ENCODE peak calls at places on chromosome 14, in four cellular contexts. L, P, E and A are unnamed samples.

GRCh38 chr14:42307239-42307825 is 700.7 kb downstream of the LRFN5 start:
- DNase-seq in E (no peak), L (no peak), P (no peak), A (no peak)

GRCh38 chr14:35374273-35374681 is 30.3 kb downstream of the NFKBIA start:
- DNase-seq in L (no peak), E (no peak), P (peak; percentile 89), A (no peak)

GRCh38 chr14:76763362-76764041 is 2.2 kb downstream of the VASH1 start:
- DNase-seq in L (no peak), P (no peak), E (no peak), A (no peak)

GRCh38 chr14:106605548-106606448 is 1079.4 kb downstream of the TMEM121 start:
- DNase-seq in E (peak; percentile 21), L (no peak), P (peak; percentile 31), A (no peak)

GRCh38 chr14:100769035-100769939 is 42.6 kb downstream of the DLK1 start:
- DNase-seq in L (no peak), E (no peak), P (no peak), A (no peak)

GRCh38 chr14:20485900-20486299 is 16.7 kb downstream of the PNP start:
- DNase-seq in E (no peak), L (no peak), P (no peak), A (no peak)

GRCh38 chr14:30295980-30296379 is 263.0 kb upstream of the G2E3 start:
- DNase-seq in E (no peak), L (no peak), P (no peak), A (no peak)

GRCh38 chr14:22505309-22505708 is 83.7 kb downstream of the DAD1 start:
- DNase-seq in E (no peak), L (no peak), P (no peak), A (no peak)

GRCh38 chr14:61696753-61697318 is 1.5 kb downstream of the HIF1A start:
- DNase-seq in L (no peak), P (no peak), E (no peak), A (no peak)

GRCh38 chr14:66249544-66249943 is 236.6 kb upstream of the CCDC196 start:
- DNase-seq in P (no peak), L (no peak), E (no peak), A (no peak)

GRCh38 chr14:92670967-92671366 is 77.5 kb downstream of the LGMN start:
- DNase-seq in E (no peak), P (no peak), L (no peak), A (no peak)

GRCh38 chr14:57052705-57053302 is 215.9 kb downstream of the EXOC5 start:
- DNase-seq in L (no peak), E (no peak), P (no peak), A (no peak)

GRCh38 chr14:23174266-23174665 is 9.2 kb downstream of the SLC7A8 start:
- DNase-seq in P (no peak), L (no peak), E (no peak), A (no peak)

GRCh38 chr14:105150026-105150367 is 18.6 kb downstream of the JAG2 start:
- DNase-seq in L (no peak), E (no peak), P (no peak), A (no peak)

GRCh38 chr14:36747411-36748184 is 85.9 kb downstream of the PAX9 start:
- DNase-seq in E (no peak), L (no peak), P (peak; percentile 44), A (no peak)

GRCh38 chr14:103427485-103428443 is 42.5 kb downstream of the MARK3 start:
- DNase-seq in P (no peak), L (peak; percentile 15), E (peak; percentile 36), A (no peak)

GRCh38 chr14:32201196-32201815 is 539 bp upstream of the RNU6-7 start:
- DNase-seq in E (no peak), L (peak; percentile 77), P (peak; percentile 98), A (peak; percentile 63)

GRCh38 chr14:31197671-31198070 is 9.9 kb downstream of the HECTD1 start:
- DNase-seq in L (no peak), E (no peak), P (peak; percentile 62), A (no peak)

GRCh38 chr14:63899953-63900352 is 47.1 kb downstream of the SYNE2 start:
- DNase-seq in E (no peak), P (no peak), L (no peak), A (no peak)

GRCh38 chr14:63875311-63875710 is 22.5 kb downstream of the SYNE2 start:
- DNase-seq in E (no peak), P (no peak), L (no peak), A (no peak)

GRCh38 chr14:59424707-59425106 is 40.5 kb downstream of the GPR135 start:
- DNase-seq in P (no peak), E (no peak), L (no peak), A (no peak)

GRCh38 chr14:60632777-60633176 is 16.5 kb downstream of the SIX1 start:
- DNase-seq in L (no peak), E (peak; percentile 30), P (no peak), A (no peak)

GRCh38 chr14:49670475-49670874 is 17.5 kb downstream of the POLE2 start:
- DNase-seq in E (no peak), P (no peak), L (no peak), A (no peak)

GRCh38 chr14:70422538-70422937 is 5.6 kb upstream of the SYNJ2BP start:
- DNase-seq in L (no peak), P (no peak), E (no peak), A (no peak)

GRCh38 chr14:62301911-62302310 is 539.7 kb downstream of the SNAPC1 start:
- DNase-seq in L (no peak), E (no peak), P (no peak), A (no peak)

GRCh38 chr14:35277179-35277578 is 15.0 kb upstream of the PSMA6 start:
- DNase-seq in L (no peak), E (no peak), P (no peak), A (no peak)

GRCh38 chr14:72521968-72522741 is 371.7 kb downstream of the DPF3 start:
- DNase-seq in P (no peak), E (no peak), L (no peak), A (no peak)

GRCh38 chr14:101076451-101077220 is 173.1 kb upstream of the RTL1 start:
- DNase-seq in P (no peak), E (no peak), L (no peak), A (no peak)

GRCh38 chr14:81632162-81632561 is 98.5 kb upstream of the SEL1L start:
- DNase-seq in E (no peak), P (peak; percentile 9), L (no peak), A (no peak)

GRCh38 chr14:24270537-24271133 is 762 bp downstream of the RABGGTA start:
- DNase-seq in P (no peak), L (no peak), E (no peak), A (no peak)

GRCh38 chr14:71538288-71538687 is 393.9 kb upstream of the RGS6 start:
- DNase-seq in E (no peak), L (no peak), P (no peak), A (no peak)

GRCh38 chr14:102732924-102733323 is 44.3 kb upstream of the TRAF3 start:
- DNase-seq in L (no peak), P (no peak), E (no peak), A (no peak)

GRCh38 chr14:67583711-67584644 is 16.1 kb downstream of the PIGH start:
- DNase-seq in P (peak; percentile 58), L (no peak), E (no peak), A (no peak)
- TF ChIP-seq SUZ12 in P (no peak), L (no peak), E (no peak), A (no peak)

DNA sequence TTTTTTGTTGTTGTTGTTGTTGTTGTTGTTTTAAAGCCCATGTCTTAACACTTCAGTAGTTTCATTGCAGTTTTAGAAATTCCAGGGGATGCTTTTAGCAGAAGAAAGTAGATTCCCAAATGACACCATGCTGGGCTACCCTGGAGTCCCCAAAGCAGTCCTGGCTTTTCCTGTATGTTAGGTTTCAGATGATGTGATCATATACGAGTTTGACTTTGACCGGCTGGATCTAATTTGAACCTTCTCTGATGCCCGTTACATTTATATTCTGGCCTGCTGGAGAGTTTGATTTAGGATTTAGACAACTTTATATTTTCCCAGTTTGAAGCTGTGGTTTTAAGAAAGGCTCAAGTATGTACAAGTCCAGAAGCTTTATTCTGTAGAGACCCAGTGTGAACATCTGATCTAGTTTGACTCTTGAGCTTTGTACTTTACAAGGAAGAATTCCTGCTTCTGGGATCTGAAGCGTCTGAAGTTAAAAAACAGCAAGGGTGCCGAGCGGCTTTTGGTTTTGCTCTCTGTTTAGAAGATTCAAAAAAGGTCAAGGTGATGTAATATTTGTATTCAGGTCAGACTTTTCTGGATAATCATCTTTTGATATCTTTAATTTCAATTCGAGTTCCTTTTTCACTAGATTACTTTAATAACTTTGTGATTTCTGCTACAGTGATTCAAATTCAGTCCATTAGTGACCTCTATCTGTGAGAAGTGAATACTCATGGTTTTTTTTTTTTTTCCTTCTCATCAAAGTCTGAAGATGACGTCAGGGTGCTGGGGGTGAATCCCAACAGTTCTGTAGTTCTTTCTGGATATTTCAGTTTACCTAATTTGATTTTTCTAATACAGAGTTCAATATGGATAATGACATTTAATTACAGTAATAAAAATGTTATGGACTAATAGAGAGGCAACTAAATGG is 6.2 kb downstream of the FLRT2 start:
- DNase-seq in P (peak; percentile 12), E (no peak), L (no peak), A (no peak)
- TF ChIP-seq ZNF274 in P (no peak), E (no peak), L (no peak), A (no peak)

DNA sequence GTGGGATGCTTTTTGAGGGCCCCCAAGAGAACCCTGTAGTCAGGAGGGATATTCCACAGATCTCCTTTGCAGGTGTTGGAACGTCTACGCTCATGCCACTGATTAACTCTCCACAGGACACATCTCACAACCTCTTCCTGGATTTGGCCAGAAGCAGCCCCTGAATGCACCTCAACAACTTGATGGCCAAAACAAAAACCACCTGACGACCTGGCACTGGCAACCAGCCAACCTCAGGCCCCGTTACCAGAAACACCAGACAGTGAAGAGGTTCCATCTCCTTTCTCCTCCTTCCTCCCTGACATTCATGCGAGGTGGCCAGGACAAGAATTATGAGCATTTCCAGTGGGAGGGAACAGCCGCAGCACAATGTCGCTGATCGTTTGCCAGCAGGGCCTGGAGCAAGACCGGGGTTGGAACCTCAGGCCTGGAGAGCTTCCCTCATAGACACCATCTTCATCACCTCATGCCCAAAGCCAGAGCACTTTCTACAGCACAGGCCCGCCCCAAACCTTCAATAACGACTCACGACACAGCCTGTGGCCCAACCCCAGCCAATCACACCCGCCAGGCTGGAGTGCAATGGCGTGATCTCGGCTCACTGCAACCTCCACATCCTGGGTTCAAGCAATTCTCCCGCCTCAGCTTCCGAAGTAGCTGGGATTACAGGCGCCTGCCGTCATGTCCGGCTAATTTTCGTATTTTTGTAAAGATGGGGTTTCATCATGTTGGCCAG is 48.8 kb downstream of the CCDC88C start:
- DNase-seq in L (no peak), E (no peak), P (no peak), A (no peak)
- H3K9ac ChIP-seq in L (no peak overlapping the region), E (no peak overlapping the region), P (no peak overlapping the region), A (no peak overlapping the region)

GRCh38 chr14:38139926-38140325 is 67.8 kb upstream of the SSTR1 start:
- DNase-seq in E (no peak), L (no peak), P (no peak), A (no peak)

GRCh38 chr14:38143651-38144505 is 63.8 kb upstream of the SSTR1 start:
- DNase-seq in P (no peak), E (no peak), L (no peak), A (peak; percentile 5)

GRCh38 chr14:38138581-38139138 is 69.0 kb upstream of the SSTR1 start:
- DNase-seq in L (no peak), E (no peak), P (no peak), A (no peak)

GRCh38 chr14:38145142-38145541 is 62.6 kb upstream of the SSTR1 start:
- DNase-seq in E (no peak), L (no peak), P (no peak), A (no peak)

DNA sequence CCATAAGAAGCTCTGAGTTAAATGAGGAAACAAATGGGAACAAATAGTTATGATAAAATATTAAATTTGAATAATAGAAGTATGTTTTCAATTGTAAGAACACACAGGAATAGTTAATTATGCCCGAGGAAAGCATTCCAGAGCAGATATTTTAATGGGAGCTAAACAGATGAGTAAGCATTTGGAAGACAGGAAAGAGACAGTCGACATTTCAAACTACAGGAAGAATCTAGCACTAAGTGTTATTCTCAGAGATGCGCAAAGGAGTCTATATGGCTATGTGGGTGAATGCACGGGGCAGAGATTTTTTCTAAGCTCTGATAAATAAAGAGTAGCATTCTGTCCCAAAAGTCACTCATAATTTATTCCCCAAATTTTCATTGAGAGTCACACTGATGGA is 64.5 kb upstream of the SSTR1 start:
- DNase-seq in E (no peak), L (no peak), P (no peak), A (no peak)
- TF ChIP-seq SUZ12 in E (no peak), L (no peak), P (no peak), A (no peak)